ENCODE peak calls at places on chromosomes 4 and X, in five cellular contexts. X is MCF 10A, L is neural crest cell, Q is cardiac muscle cell, C is dorsolateral prefrontal cortex. I is an unnamed sample.
A peak's percentile ranks its signal among the peaks of the same experiment; 100 is the strongest.

GRCh38 chr4:125041372-125041930 is 273.3 kb upstream of the FAT4 start:
- DNase-seq in X (no peak), Q (peak; percentile 28), L (no peak), C (no peak), I (no peak)

GRCh38 chr4:159206427-159206871 is 103.6 kb downstream of the RAPGEF2 start:
- DNase-seq in Q (no peak), X (no peak), C (no peak), L (no peak), I (no peak)

GRCh38 chr4:24775750-24776149 is 19.6 kb upstream of the SOD3 start:
- DNase-seq in Q (no peak), C (no peak), L (no peak), X (peak; percentile 32), I (no peak)

GRCh38 chr4:2408401-2408958 is 10.0 kb downstream of the ZFYVE28 start:
- DNase-seq in L (no peak), C (no peak), Q (no peak), X (no peak), I (no peak)

GRCh38 chrX:38634665-38635064 is 73.3 kb downstream of the TSPAN7 start:
- DNase-seq in L (no peak), C (no peak), Q (no peak), X (no peak), I (no peak)

GRCh38 chr4:155433636-155434360 is 57.0 kb upstream of the MAP9 start:
- DNase-seq in C (no peak), L (no peak), Q (peak; percentile 27), X (peak; percentile 76), I (no peak)

GRCh38 chr4:108336076-108336475 is 167.3 kb upstream of the LEF1 start:
- DNase-seq in X (peak; percentile 72), L (no peak), Q (peak; percentile 6), C (no peak), I (no peak)

GRCh38 chrX:17375631-17376380 is 806 bp downstream of the NHS start:
- DNase-seq in X (peak; percentile 19), L (peak; percentile 44), C (peak; percentile 18), Q (peak; percentile 43), I (peak; percentile 45)

GRCh38 chr4:6986781-6987565 is 56.2 kb upstream of the TADA2B start:
- DNase-seq in L (peak; percentile 90), X (peak; percentile 95), Q (peak; percentile 97), C (peak; percentile 97), I (peak; percentile 94)

GRCh38 chrX:43676960-43677582 is 21.0 kb downstream of the MAOA start:
- DNase-seq in X (peak; percentile 32), Q (peak; percentile 74), C (no peak), L (no peak), I (no peak)

GRCh38 chr4:90597927-90598326 is 470.7 kb downstream of the CCSER1 start:
- DNase-seq in Q (no peak), X (no peak), C (no peak), L (no peak), I (no peak)

GRCh38 chrX:11934089-11934488 is 176.1 kb downstream of the MSL3 start:
- DNase-seq in Q (no peak), X (no peak), C (no peak), L (no peak), I (no peak)

GRCh38 chr4:4344915-4345527 is 41.9 kb upstream of the NSG1 start:
- DNase-seq in X (no peak), Q (no peak), C (no peak), L (no peak), I (no peak)

GRCh38 chrX:119573840-119574393 is 446 bp upstream of the UBE2A start:
- DNase-seq in L (no peak), Q (peak; percentile 65), X (peak; percentile 42), C (no peak), I (no peak)

GRCh38 chrX:47316276-47317025 is 53.9 kb upstream of the ZNF157 start:
- DNase-seq in Q (peak; percentile 25), C (no peak), L (peak; percentile 50), X (no peak), I (peak; percentile 24)

GRCh38 chr4:36285784-36286480 is 4.5 kb downstream of the DTHD1 start:
- DNase-seq in L (no peak), Q (no peak), X (peak; percentile 53), C (no peak), I (no peak)

GRCh38 chrX:116806288-116806802 is 343.6 kb upstream of the CT83 start:
- DNase-seq in C (no peak), Q (no peak), X (no peak), L (no peak), I (no peak)

GRCh38 chr4:14841801-14842748 is 160.2 kb upstream of the CPEB2 start:
- DNase-seq in Q (peak; percentile 31), L (no peak), X (peak; percentile 79), C (no peak), I (no peak)

GRCh38 chr4:22129454-22130075 is 181.0 kb upstream of the KCNIP4 start:
- DNase-seq in L (peak; percentile 45), C (no peak), Q (peak; percentile 63), X (peak; percentile 66), I (no peak)

GRCh38 chr4:67765928-67766327 is 11.7 kb upstream of the GNRHR start:
- DNase-seq in Q (no peak), C (no peak), L (no peak), X (peak; percentile 4), I (no peak)

GRCh38 chrX:96373047-96373355 is 311.6 kb upstream of the DIAPH2 start:
- DNase-seq in C (no peak), L (no peak), Q (no peak), X (no peak), I (no peak)

GRCh38 chrX:135974279-135974856 is 580 bp upstream of the MMGT1 start:
- DNase-seq in X (peak; percentile 55), Q (peak; percentile 86), C (peak; percentile 73), L (peak; percentile 54), I (peak; percentile 32)

GRCh38 chr4:88613417-88613875 is 21.2 kb downstream of the HERC3 start:
- DNase-seq in C (no peak), L (no peak), Q (no peak), X (no peak), I (no peak)

GRCh38 chrX:118495958-118496762 is 545 bp downstream of the DOCK11 start:
- DNase-seq in C (peak; percentile 16), L (peak; percentile 4), Q (no peak), X (peak; percentile 26), I (peak; percentile 9)

GRCh38 chrX:51494409-51494808 is 2.0 kb downstream of the NUDT11 start:
- DNase-seq in L (no peak), X (no peak), Q (peak; percentile 10), C (no peak), I (no peak)

GRCh38 chr4:99816611-99817309 is at the start of gene DAPP1:
- DNase-seq in Q (no peak), C (no peak), X (peak; percentile 92), L (no peak), I (no peak)

GRCh38 chr4:184825394-184826314 is at the start of gene ACSL1:
- DNase-seq in X (peak; percentile 65), Q (peak; percentile 79), L (peak; percentile 62), C (peak; percentile 77), I (peak; percentile 58)

GRCh38 chr4:7383251-7383650 is 51.5 kb downstream of the PSAPL1 start:
- DNase-seq in X (no peak), C (peak; percentile 27), L (no peak), Q (no peak), I (no peak)

GRCh38 chr4:77001907-77002306 is 52.4 kb downstream of the SEPTIN11 start:
- DNase-seq in X (peak; percentile 28), Q (peak; percentile 64), C (no peak), L (no peak), I (no peak)

DNA sequence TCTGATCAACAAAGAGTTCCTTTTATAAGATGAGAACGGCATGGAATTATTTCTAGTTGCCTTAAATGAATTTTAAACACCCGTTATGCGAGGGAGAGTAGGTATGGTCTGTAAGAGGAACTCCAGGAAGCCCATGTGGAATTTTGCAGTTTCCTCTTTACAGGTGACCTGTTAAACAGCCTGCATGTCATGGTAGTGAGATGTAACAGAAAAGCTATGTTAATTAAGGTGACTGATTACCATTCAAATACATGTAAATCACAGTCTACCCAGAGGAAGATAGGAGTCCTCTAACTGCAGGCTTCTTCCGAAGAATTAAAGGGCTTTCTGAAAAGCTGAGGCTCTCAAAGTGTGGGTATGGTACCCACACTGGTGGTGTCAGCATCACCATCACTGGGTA is 163.6 kb downstream of the CBR4 start:
- DNase-seq in X (no peak), C (no peak), L (no peak), Q (no peak), I (no peak)
- TF ChIP-seq CTCF in X (no peak), C (no peak), L (no peak), Q (no peak), I (no peak)

DNA sequence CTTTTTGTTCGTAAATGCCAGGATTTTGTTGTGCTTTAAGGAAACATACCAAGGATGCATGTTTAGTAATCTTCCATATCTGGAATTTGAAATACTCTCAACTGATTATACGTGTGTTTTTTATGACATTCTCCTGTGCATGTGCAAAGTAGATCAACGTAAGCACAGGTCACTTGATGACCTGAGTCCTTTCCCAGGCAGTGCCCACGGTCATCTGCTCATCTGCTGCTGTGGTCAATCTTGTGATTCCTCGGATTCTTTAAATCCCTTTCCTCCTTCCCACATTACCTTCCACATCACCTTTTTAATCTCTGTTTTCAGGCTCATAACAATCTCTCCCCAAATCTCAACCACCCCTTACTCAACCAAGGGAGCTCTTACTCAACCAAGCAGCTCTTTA is 104.1 kb downstream of the RASL11B start:
- DNase-seq in Q (no peak), C (no peak), X (no peak), L (no peak), I (no peak)
- TF ChIP-seq CTCF in Q (no peak), C (no peak), X (no peak), L (no peak), I (no peak)

GRCh38 chrX:53244610-53245009 is 19.6 kb upstream of the KDM5C start:
- DNase-seq in X (no peak), Q (no peak), C (no peak), L (no peak), I (no peak)
- TF ChIP-seq CTCF in X (peak; percentile 33), Q (peak; percentile 38), C (peak; percentile 32), L (peak; percentile 37), I (peak; percentile 26)

GRCh38 chr4:1368421-1369090 is 21.5 kb downstream of the UVSSA start:
- DNase-seq in C (no peak), Q (no peak), X (no peak), L (no peak), I (no peak)
- TF ChIP-seq CTCF in C (no peak), Q (no peak), X (no peak), L (no peak), I (peak; percentile 15)

GRCh38 chr4:133320576-133321170 is 171.6 kb downstream of the PCDH10 start:
- DNase-seq in Q (peak; percentile 56), C (no peak), X (peak; percentile 51), L (peak; percentile 6), I (no peak)
- TF ChIP-seq CTCF in Q (peak; percentile 69), C (peak; percentile 62), X (peak; percentile 47), L (peak; percentile 79), I (peak; percentile 81)

DNA sequence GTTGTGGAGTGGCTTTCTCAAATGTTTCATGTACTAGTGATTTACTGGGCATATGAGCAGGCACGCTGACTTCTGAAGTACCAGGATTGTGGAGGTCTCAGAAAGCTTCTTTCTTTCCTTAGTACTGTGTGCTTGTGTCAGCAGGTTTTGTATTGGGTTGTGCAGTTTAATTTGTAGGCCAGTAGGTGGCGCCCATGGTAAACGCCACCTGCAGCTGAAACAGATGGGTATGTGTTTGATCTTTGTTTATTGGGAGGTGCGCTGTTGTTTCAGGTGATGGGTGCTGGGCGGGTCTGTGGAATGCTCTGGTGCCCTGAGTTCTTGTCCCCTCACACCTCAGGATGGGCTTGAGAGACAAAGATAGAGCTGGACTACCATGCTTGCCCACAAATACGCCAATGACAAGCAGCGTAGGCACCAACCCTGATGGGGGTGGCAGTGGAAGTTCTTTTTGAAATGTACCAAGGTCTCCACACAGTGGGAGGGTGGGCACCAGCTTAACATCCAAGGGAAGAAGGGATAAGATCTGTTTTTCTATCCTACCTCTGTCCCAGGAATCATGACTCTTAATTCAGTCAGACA is 141.5 kb downstream of the RPS6KA6 start:
- DNase-seq in L (peak; percentile 7), Q (peak; percentile 46), X (peak; percentile 48), C (no peak), I (no peak)
- TF ChIP-seq CTCF in L (peak; percentile 72), Q (peak; percentile 65), X (peak; percentile 82), C (peak; percentile 54), I (peak; percentile 60)